ENCODE peak calls at places on chromosomes 4 and X, in five cellular contexts. D is SK-N-SH, X is H1, P is K562, Y is GM12878. J is an unnamed sample.

GRCh38 chr4:183335369-183335940 is 13.2 kb upstream of the CLDN24 start:
- DNase-seq in Y (no peak), D (no peak), P (no peak), X (no peak), J (peak)

GRCh38 chr4:8306511-8307021 is 37.0 kb downstream of the HTRA3 start:
- DNase-seq in D (no peak), P (no peak), X (no peak), Y (no peak), J (no peak)

GRCh38 chr4:120415902-120416301 is 349.3 kb upstream of the MAD2L1 start:
- DNase-seq in P (no peak), D (no peak), Y (no peak), X (no peak), J (no peak)

GRCh38 chr4:8525383-8526120 is 54.6 kb upstream of the GPR78 start:
- DNase-seq in P (no peak), X (no peak), Y (no peak), D (no peak), J (no peak)

GRCh38 chr4:134072137-134072536 is 129.5 kb downstream of the PABPC4L start:
- DNase-seq in Y (no peak), X (no peak), P (no peak), D (no peak), J (no peak)

GRCh38 chr4:108160741-108161352 is 7.9 kb downstream of the LEF1 start:
- DNase-seq in P (no peak), D (no peak), X (no peak), Y (no peak), J (no peak)

GRCh38 chr4:99404595-99405287 is 30.4 kb downstream of the ADH7 start:
- DNase-seq in X (no peak), P (no peak), D (no peak), Y (peak), J (no peak)

GRCh38 chrX:151386838-151387459 is 10.1 kb upstream of the VMA21 start:
- DNase-seq in X (no peak), Y (no peak), D (no peak), P (no peak), J (no peak)

GRCh38 chrX:72115380-72115779 is 16.3 kb downstream of the RTL5 start:
- DNase-seq in D (peak), Y (no peak), P (no peak), X (no peak), J (no peak)

GRCh38 chr4:19700951-19701350 is 550.8 kb upstream of the SLIT2 start:
- DNase-seq in X (no peak), Y (no peak), D (no peak), P (no peak), J (no peak)

GRCh38 chrX:2928127-2928582 is 984 bp downstream of the ARSD start:
- DNase-seq in P (no peak), Y (no peak), X (peak), D (peak), J (peak)

GRCh38 chrX:15451913-15452312 is 41.2 kb downstream of the PIR start:
- DNase-seq in P (no peak), Y (no peak), D (no peak), X (no peak), J (no peak)

GRCh38 chrX:152905081-152905420 is 7.2 kb downstream of the ZNF185 start:
- DNase-seq in X (no peak), P (no peak), D (no peak), Y (no peak), J (no peak)

GRCh38 chr4:5399790-5400421 is 308.5 kb downstream of the EVC2 start:
- DNase-seq in X (no peak), Y (no peak), D (peak), P (peak), J (peak)

GRCh38 chr4:168610911-168611530 is 114.2 kb downstream of the PALLD start:
- DNase-seq in Y (no peak), P (no peak), X (no peak), D (no peak), J (no peak)
- TF ChIP-seq EP300 in Y (no peak), P (no peak), X (no peak), D (no peak), J (no peak)

DNA sequence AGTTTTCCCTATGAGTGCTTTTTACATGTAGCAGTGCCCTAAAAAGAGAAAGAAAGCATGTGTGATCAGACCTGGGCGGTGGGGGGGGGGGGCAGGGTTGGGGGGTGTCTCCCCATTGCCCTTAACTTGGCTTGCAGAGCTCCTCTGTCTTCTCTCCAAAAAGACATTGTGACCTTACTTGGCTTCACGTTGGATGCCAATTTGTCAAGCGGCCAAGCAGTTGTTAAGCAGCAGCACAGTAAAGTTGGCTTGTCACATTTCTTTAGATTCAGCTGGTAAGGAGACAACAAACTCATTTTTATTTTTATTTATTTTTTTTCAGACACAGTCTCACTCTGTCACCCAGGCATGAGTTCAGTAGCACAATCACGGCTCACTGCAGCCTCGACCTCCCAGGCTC is 57.3 kb upstream of the ZNF157 start:
- DNase-seq in D (no peak), Y (no peak), X (no peak), P (no peak), J (no peak)
- TF ChIP-seq JUND in D (no peak), Y (no peak), X (no peak), P (no peak), J (no peak)

DNA sequence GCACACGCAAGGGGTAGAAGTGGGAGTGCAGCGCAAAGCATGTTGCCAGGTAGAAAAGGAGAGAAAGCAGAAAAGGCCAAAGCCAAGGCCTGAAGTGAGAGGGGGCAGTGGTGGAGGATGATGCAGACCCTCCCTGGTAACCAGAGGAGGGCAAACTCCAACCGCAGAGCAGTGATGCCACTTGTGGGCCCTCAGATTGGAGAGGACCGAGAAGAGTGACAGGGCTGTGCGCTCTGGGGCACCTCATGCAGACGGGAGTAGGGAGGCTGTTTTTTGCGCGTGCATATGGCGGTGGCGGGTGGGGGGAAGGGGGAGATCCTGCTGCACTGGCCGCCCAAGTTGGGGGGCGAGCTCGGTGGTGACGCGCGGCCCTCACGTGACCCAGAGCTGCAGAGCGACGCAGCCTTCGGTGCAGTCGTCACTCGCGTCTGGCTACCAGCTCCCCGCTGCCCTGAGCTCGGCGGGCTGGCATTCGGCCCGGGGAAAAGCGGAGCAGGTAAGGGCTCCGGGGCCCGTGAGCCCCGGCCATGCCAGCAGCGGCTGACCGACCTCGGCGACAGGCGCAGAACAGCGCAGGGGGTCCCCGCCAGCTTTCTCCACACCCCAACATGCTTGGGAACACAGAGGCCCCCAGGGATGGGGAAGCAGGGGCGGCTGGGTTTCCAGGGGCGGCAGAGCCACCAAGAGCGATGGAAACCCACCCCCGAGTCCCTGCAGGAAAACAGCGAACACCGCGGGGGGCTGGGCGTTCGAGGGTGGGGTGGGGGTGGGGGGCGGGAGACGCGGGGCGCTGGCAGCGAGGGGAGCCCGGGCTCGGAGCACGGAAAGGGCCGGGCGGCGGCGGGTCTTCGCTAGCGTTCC is at the start of gene BEX3:
- DNase-seq in X (peak), D (peak), P (no peak), Y (no peak), J (peak)
- TF ChIP-seq EP300 in X (no peak), D (no peak), P (no peak), Y (no peak), J (no peak)

GRCh38 chr4:185718578-185719492 is 93.2 kb downstream of the SORBS2 start:
- DNase-seq in D (no peak), X (no peak), Y (no peak), P (no peak), J (no peak)

GRCh38 chr4:185721190-185721948 is 90.6 kb downstream of the SORBS2 start:
- DNase-seq in X (no peak), P (no peak), D (no peak), Y (no peak), J (peak)

GRCh38 chr4:185723619-185724150 is 88.3 kb downstream of the SORBS2 start:
- DNase-seq in X (no peak), D (no peak), Y (no peak), P (no peak), J (no peak)

GRCh38 chr4:185719493-185719843 is 92.5 kb downstream of the SORBS2 start:
- DNase-seq in X (no peak), Y (no peak), D (no peak), P (no peak), J (no peak)

GRCh38 chr4:185721949-185722316 is 90.1 kb downstream of the SORBS2 start:
- DNase-seq in Y (no peak), X (no peak), P (no peak), D (no peak), J (peak)
- TF ChIP-seq JUND in Y (no peak), X (no peak), P (no peak), D (no peak), J (no peak)

J was measured in HepG2.